ENCODE peak calls at places on chromosomes 5 and 9, in four cellular contexts. M, S, Y and A are unnamed samples.

GRCh38 chr5:56088431-56088949 is 93.7 kb upstream of the IL6ST start:
- DNase-seq in S (no peak), M (no peak), Y (no peak), A (no peak)

GRCh38 chr9:129318121-129319075 is 140.3 kb upstream of the IER5L start:
- DNase-seq in M (no peak), S (no peak), Y (no peak), A (no peak)

GRCh38 chr5:40376566-40376965 is 303.1 kb upstream of the PTGER4 start:
- DNase-seq in Y (no peak), S (no peak), M (no peak), A (no peak)

GRCh38 chr5:170632985-170633234 is 129.1 kb downstream of the KCNIP1 start:
- DNase-seq in S (peak), Y (peak), M (no peak), A (no peak)

GRCh38 chr9:32525506-32525905 is 490 bp downstream of the RIGI start:
- DNase-seq in S (no peak), M (no peak), Y (no peak), A (no peak)

GRCh38 chr5:167850901-167851300 is 440.5 kb upstream of the WWC1 start:
- DNase-seq in M (no peak), Y (no peak), S (no peak), A (no peak)

GRCh38 chr5:122490718-122491117 is 178.7 kb downstream of the SNCAIP start:
- DNase-seq in S (no peak), M (no peak), Y (no peak), A (no peak)

GRCh38 chr9:121107041-121107440 is 32.3 kb downstream of the CNTRL start:
- DNase-seq in M (peak), S (peak), Y (no peak), A (no peak)

GRCh38 chr9:34991833-34992375 is 2.4 kb downstream of the DNAJB5 start:
- DNase-seq in M (no peak), S (peak), Y (no peak), A (peak)

GRCh38 chr5:446864-447263 is 3.9 kb downstream of the EXOC3 start:
- DNase-seq in S (peak), M (peak), Y (no peak), A (no peak)

GRCh38 chr5:135398855-135399837 is at the start of gene MACROH2A1:
- DNase-seq in Y (peak), S (peak), M (peak), A (peak)

GRCh38 chr5:68225188-68225910 is 9.8 kb downstream of the PIK3R1 start:
- DNase-seq in S (peak), M (peak), Y (no peak), A (peak)

GRCh38 chr5:67842806-67843205 is 372.8 kb upstream of the PIK3R1 start:
- DNase-seq in Y (no peak), S (no peak), M (peak), A (no peak)

GRCh38 chr5:93162201-93162654 is 418.8 kb downstream of the NR2F1-AS1 start:
- DNase-seq in Y (no peak), M (peak), S (no peak), A (no peak)

GRCh38 chr9:121670447-121670846 is 19.0 kb downstream of the DAB2IP start:
- DNase-seq in Y (no peak), M (no peak), S (no peak), A (no peak)

GRCh38 chr5:120546922-120547321 is 82.8 kb downstream of the PRR16 start:
- DNase-seq in M (no peak), Y (no peak), S (no peak), A (no peak)

GRCh38 chr5:87361031-87361443 is 51.7 kb downstream of the CCNH start:
- DNase-seq in S (no peak), M (no peak), Y (no peak), A (no peak)

GRCh38 chr9:31137850-31138160 is 1246.6 kb upstream of the ACO1 start:
- DNase-seq in S (peak), Y (no peak), M (peak), A (no peak)

GRCh38 chr5:90264930-90265857 is 144.4 kb downstream of the CETN3 start:
- DNase-seq in S (peak), Y (no peak), M (peak), A (peak)

GRCh38 chr5:55303238-55303690 is 4.2 kb downstream of the DHX29 start:
- DNase-seq in Y (no peak), S (no peak), M (peak), A (no peak)

GRCh38 chr9:121648799-121649198 is 2.6 kb upstream of the DAB2IP start:
- DNase-seq in S (no peak), M (no peak), Y (no peak), A (no peak)

GRCh38 chr5:61277190-61277589 is 54.9 kb upstream of the ZSWIM6 start:
- DNase-seq in S (peak), M (no peak), Y (no peak), A (no peak)

GRCh38 chr9:114465906-114466900 is 39.1 kb downstream of the WHRN start:
- DNase-seq in M (no peak), Y (no peak), S (no peak), A (no peak)

GRCh38 chr9:98518556-98518955 is 190.2 kb downstream of the GABBR2 start:
- DNase-seq in S (no peak), M (no peak), Y (no peak), A (no peak)